ENCODE peak calls at places on chromosome 21, in four cellular contexts. One of them, this sample, is unnamed.

GRCh38 chr21:26964379-26964778 is 2.5 kb downstream of the ADAMTS5 start:
- DNase-seq in activated T-cell treated with anti-CD3 and anti-CD28 coated beads, Interleukin-2, amount 50 U/mL, for 1 hour: no peak
- DNase-seq in amniotic stem cell: no peak
- DNase-seq in RCC 7860: no peak
- DNase-seq in this sample: peak; percentile 70

GRCh38 chr21:24514081-24514733 is 1093.1 kb downstream of the MRPL39 start:
- DNase-seq in amniotic stem cell: no peak
- DNase-seq in RCC 7860: no peak
- DNase-seq in activated T-cell treated with anti-CD3 and anti-CD28 coated beads, Interleukin-2, amount 50 U/mL, for 1 hour: no peak
- DNase-seq in this sample: no peak

GRCh38 chr21:26732442-26733221 is 112.6 kb downstream of the ADAMTS1 start:
- DNase-seq in amniotic stem cell: peak; percentile 42
- DNase-seq in RCC 7860: no peak
- DNase-seq in activated T-cell treated with anti-CD3 and anti-CD28 coated beads, Interleukin-2, amount 50 U/mL, for 1 hour: no peak
- DNase-seq in this sample: peak; percentile 18

GRCh38 chr21:42239556-42239955 is 20.6 kb downstream of the ABCG1 start:
- DNase-seq in activated T-cell treated with anti-CD3 and anti-CD28 coated beads, Interleukin-2, amount 50 U/mL, for 1 hour: no peak
- DNase-seq in amniotic stem cell: no peak
- DNase-seq in RCC 7860: no peak
- DNase-seq in this sample: no peak

GRCh38 chr21:35037384-35038105 is 11.6 kb downstream of the RUNX1 start:
- DNase-seq in RCC 7860: no peak
- DNase-seq in amniotic stem cell: no peak
- DNase-seq in activated T-cell treated with anti-CD3 and anti-CD28 coated beads, Interleukin-2, amount 50 U/mL, for 1 hour: no peak
- DNase-seq in this sample: no peak

GRCh38 chr21:42384999-42385398 is 10.9 kb downstream of the TMPRSS3 start:
- DNase-seq in RCC 7860: no peak
- DNase-seq in amniotic stem cell: no peak
- DNase-seq in activated T-cell treated with anti-CD3 and anti-CD28 coated beads, Interleukin-2, amount 50 U/mL, for 1 hour: no peak
- DNase-seq in this sample: no peak

GRCh38 chr21:29053656-29054055 is 19.8 kb downstream of the CCT8 start:
- DNase-seq in RCC 7860: no peak
- DNase-seq in amniotic stem cell: no peak
- DNase-seq in activated T-cell treated with anti-CD3 and anti-CD28 coated beads, Interleukin-2, amount 50 U/mL, for 1 hour: no peak
- DNase-seq in this sample: no peak

GRCh38 chr21:45226540-45227326 is 61.0 kb downstream of the POFUT2 start:
- DNase-seq in RCC 7860: no peak
- DNase-seq in amniotic stem cell: no peak
- DNase-seq in activated T-cell treated with anti-CD3 and anti-CD28 coated beads, Interleukin-2, amount 50 U/mL, for 1 hour: no peak
- DNase-seq in this sample: no peak

GRCh38 chr21:28991861-28992525 is 684 bp downstream of the LTN1 start:
- DNase-seq in RCC 7860: no peak
- DNase-seq in activated T-cell treated with anti-CD3 and anti-CD28 coated beads, Interleukin-2, amount 50 U/mL, for 1 hour: no peak
- DNase-seq in amniotic stem cell: no peak
- DNase-seq in this sample: no peak

GRCh38 chr21:43209575-43210453 is 41.0 kb downstream of the CRYAA start:
- DNase-seq in activated T-cell treated with anti-CD3 and anti-CD28 coated beads, Interleukin-2, amount 50 U/mL, for 1 hour: no peak
- DNase-seq in amniotic stem cell: no peak
- DNase-seq in RCC 7860: peak; percentile 93
- DNase-seq in this sample: no peak

GRCh38 chr21:36420571-36421339 is 35.6 kb downstream of the CHAF1B start:
- DNase-seq in amniotic stem cell: no peak
- DNase-seq in activated T-cell treated with anti-CD3 and anti-CD28 coated beads, Interleukin-2, amount 50 U/mL, for 1 hour: no peak
- DNase-seq in RCC 7860: no peak
- DNase-seq in this sample: no peak

GRCh38 chr21:30189763-30190162 is 23.2 kb upstream of the CLDN17 start:
- DNase-seq in amniotic stem cell: no peak
- DNase-seq in activated T-cell treated with anti-CD3 and anti-CD28 coated beads, Interleukin-2, amount 50 U/mL, for 1 hour: no peak
- DNase-seq in RCC 7860: no peak
- DNase-seq in this sample: no peak

GRCh38 chr21:33028759-33029511 is 3.2 kb downstream of the OLIG2 start:
- DNase-seq in RCC 7860: no peak
- DNase-seq in activated T-cell treated with anti-CD3 and anti-CD28 coated beads, Interleukin-2, amount 50 U/mL, for 1 hour: no peak
- DNase-seq in amniotic stem cell: no peak
- DNase-seq in this sample: no peak

GRCh38 chr21:41222247-41223068 is 54.5 kb downstream of the BACE2 start:
- DNase-seq in amniotic stem cell: no peak
- DNase-seq in RCC 7860: peak; percentile 15
- DNase-seq in activated T-cell treated with anti-CD3 and anti-CD28 coated beads, Interleukin-2, amount 50 U/mL, for 1 hour: no peak
- DNase-seq in this sample: no peak

GRCh38 chr21:33273044-33273443 is 6.9 kb downstream of the IL10RB start:
- DNase-seq in RCC 7860: no peak
- DNase-seq in activated T-cell treated with anti-CD3 and anti-CD28 coated beads, Interleukin-2, amount 50 U/mL, for 1 hour: no peak
- DNase-seq in amniotic stem cell: no peak
- DNase-seq in this sample: no peak

GRCh38 chr21:38303300-38303699 is 46.5 kb downstream of the KCNJ15 start:
- DNase-seq in amniotic stem cell: peak; percentile 27
- DNase-seq in RCC 7860: peak; percentile 88
- DNase-seq in activated T-cell treated with anti-CD3 and anti-CD28 coated beads, Interleukin-2, amount 50 U/mL, for 1 hour: no peak
- DNase-seq in this sample: peak; percentile 95

GRCh38 chr21:46150073-46150472 is 5.3 kb downstream of the FTCD start:
- DNase-seq in activated T-cell treated with anti-CD3 and anti-CD28 coated beads, Interleukin-2, amount 50 U/mL, for 1 hour: no peak
- DNase-seq in amniotic stem cell: no peak
- DNase-seq in RCC 7860: no peak
- DNase-seq in this sample: no peak

GRCh38 chr21:45382698-45383000 is 22.3 kb upstream of the COL18A1 start:
- DNase-seq in RCC 7860: no peak
- DNase-seq in activated T-cell treated with anti-CD3 and anti-CD28 coated beads, Interleukin-2, amount 50 U/mL, for 1 hour: no peak
- DNase-seq in amniotic stem cell: no peak
- DNase-seq in this sample: no peak

GRCh38 chr21:29684106-29684505 is 255.7 kb downstream of the GRIK1 start:
- DNase-seq in activated T-cell treated with anti-CD3 and anti-CD28 coated beads, Interleukin-2, amount 50 U/mL, for 1 hour: no peak
- DNase-seq in RCC 7860: no peak
- DNase-seq in amniotic stem cell: no peak
- DNase-seq in this sample: no peak

GRCh38 chr21:43328591-43329360 is 98.2 kb downstream of the SIK1 start:
- DNase-seq in activated T-cell treated with anti-CD3 and anti-CD28 coated beads, Interleukin-2, amount 50 U/mL, for 1 hour: no peak
- DNase-seq in RCC 7860: no peak
- DNase-seq in amniotic stem cell: no peak
- DNase-seq in this sample: no peak

GRCh38 chr21:39022901-39023693 is 160.2 kb downstream of the PSMG1 start:
- DNase-seq in RCC 7860: peak; percentile 65
- DNase-seq in activated T-cell treated with anti-CD3 and anti-CD28 coated beads, Interleukin-2, amount 50 U/mL, for 1 hour: no peak
- DNase-seq in amniotic stem cell: no peak
- DNase-seq in this sample: peak; percentile 42

GRCh38 chr21:35366348-35367085 is 317.4 kb upstream of the RUNX1 start:
- DNase-seq in RCC 7860: no peak
- DNase-seq in activated T-cell treated with anti-CD3 and anti-CD28 coated beads, Interleukin-2, amount 50 U/mL, for 1 hour: no peak
- DNase-seq in amniotic stem cell: peak; percentile 22
- DNase-seq in this sample: no peak

GRCh38 chr21:36029309-36029708 is 31.0 kb downstream of the SETD4 start:
- DNase-seq in RCC 7860: no peak
- DNase-seq in activated T-cell treated with anti-CD3 and anti-CD28 coated beads, Interleukin-2, amount 50 U/mL, for 1 hour: no peak
- DNase-seq in amniotic stem cell: no peak
- DNase-seq in this sample: no peak

GRCh38 chr21:33751120-33751519 is 108.8 kb downstream of the ITSN1 start:
- DNase-seq in activated T-cell treated with anti-CD3 and anti-CD28 coated beads, Interleukin-2, amount 50 U/mL, for 1 hour: no peak
- DNase-seq in RCC 7860: no peak
- DNase-seq in amniotic stem cell: no peak
- DNase-seq in this sample: no peak

GRCh38 chr21:26072891-26073615 is 97.5 kb downstream of the APP start:
- DNase-seq in RCC 7860: peak; percentile 52
- DNase-seq in activated T-cell treated with anti-CD3 and anti-CD28 coated beads, Interleukin-2, amount 50 U/mL, for 1 hour: no peak
- DNase-seq in amniotic stem cell: no peak
- DNase-seq in this sample: no peak

GRCh38 chr21:36359185-36359584 is 26.0 kb upstream of the CHAF1B start:
- DNase-seq in activated T-cell treated with anti-CD3 and anti-CD28 coated beads, Interleukin-2, amount 50 U/mL, for 1 hour: no peak
- DNase-seq in RCC 7860: no peak
- DNase-seq in amniotic stem cell: no peak
- DNase-seq in this sample: no peak